ENCODE peak calls at places on chromosomes 3 and 15, in four cellular contexts. B, X, P and W are unnamed samples.

GRCh38 chr15:34584996-34585395 is 1.5 kb upstream of the GOLGA8B start:
- DNase-seq in B (no peak), X (no peak), P (no peak), W (no peak)

GRCh38 chr3:192553707-192554106 is 173.6 kb downstream of the FGF12 start:
- DNase-seq in B (no peak), X (no peak), P (no peak), W (no peak)

GRCh38 chr3:105518806-105519418 is 152.2 kb downstream of the ALCAM start:
- DNase-seq in B (peak), X (no peak), P (no peak), W (peak)

GRCh38 chr3:11734-12133 is 184.8 kb upstream of the CHL1 start:
- DNase-seq in B (no peak), X (no peak), P (no peak), W (no peak)

GRCh38 chr3:172355836-172356235 is 92.4 kb downstream of the GHSR start:
- DNase-seq in B (peak), X (no peak), P (no peak), W (peak)

GRCh38 chr3:169147246-169148008 is 516.1 kb downstream of the MECOM start:
- DNase-seq in B (peak), X (no peak), P (peak), W (peak)

GRCh38 chr15:101646652-101647051 is 5.5 kb downstream of the TM2D3 start:
- DNase-seq in B (no peak), X (no peak), P (no peak), W (no peak)

GRCh38 chr3:24591661-24592555 is 97.3 kb upstream of the THRB start:
- DNase-seq in B (peak), X (no peak), P (no peak), W (peak)

GRCh38 chr15:73839699-73840098 is 33.7 kb upstream of the TBC1D21 start:
- DNase-seq in B (no peak), X (no peak), P (no peak), W (no peak)

GRCh38 chr3:159130108-159130507 is 328.3 kb downstream of the MFSD1 start:
- DNase-seq in B (peak), X (no peak), P (no peak), W (peak)

GRCh38 chr15:63481105-63481810 is 23.1 kb upstream of the USP3 start:
- DNase-seq in B (peak), X (no peak), P (no peak), W (peak)

GRCh38 chr3:141239551-141240281 is 8.1 kb downstream of the PXYLP1 start:
- DNase-seq in B (no peak), X (no peak), P (no peak), W (no peak)

GRCh38 chr15:66876423-66876730 is 174.3 kb downstream of the SMAD6 start:
- DNase-seq in B (no peak), X (no peak), P (no peak), W (no peak)

GRCh38 chr3:83248454-83248853 is 1487.0 kb upstream of the GBE1 start:
- DNase-seq in B (peak), X (no peak), P (no peak), W (peak)

GRCh38 chr3:175020101-175020500 is 161.0 kb downstream of the NAALADL2 start:
- DNase-seq in B (no peak), X (no peak), P (no peak), W (no peak)

GRCh38 chr15:65653341-65653740 is 31.6 kb downstream of the SLC24A1 start:
- DNase-seq in B (no peak), X (no peak), P (no peak), W (peak)

GRCh38 chr15:66927326-66928077 is 137.9 kb upstream of the SMAD3 start:
- DNase-seq in B (peak), X (no peak), P (no peak), W (no peak)

GRCh38 chr3:174769171-174769570 is 90.0 kb upstream of the NAALADL2 start:
- DNase-seq in B (no peak), X (no peak), P (no peak), W (peak)

GRCh38 chr3:150626148-150626930 is 23.2 kb downstream of the SELENOT start:
- DNase-seq in B (no peak), X (no peak), P (no peak), W (no peak)

GRCh38 chr3:46677096-46677702 is 16.3 kb downstream of the ALS2CL start:
- DNase-seq in B (no peak), X (no peak), P (no peak), W (no peak)

GRCh38 chr3:56471771-56472170 is 3.5 kb upstream of the ERC2 start:
- DNase-seq in B (no peak), X (no peak), P (no peak), W (no peak)

GRCh38 chr3:11074007-11074406 is 80.3 kb upstream of the HRH1 start:
- DNase-seq in B (no peak), X (no peak), P (no peak), W (no peak)

GRCh38 chr3:195284842-195285241 is 13.9 kb upstream of the XXYLT1 start:
- DNase-seq in B (no peak), X (no peak), P (no peak), W (no peak)

GRCh38 chr15:99437315-99438221 is 128.2 kb upstream of the MEF2A start:
- DNase-seq in B (no peak), X (no peak), P (peak), W (no peak)

GRCh38 chr3:196216081-196216564 is at the start of gene SLC51A:
- DNase-seq in B (peak), X (no peak), P (no peak), W (peak)

GRCh38 chr3:63932509-63933212 is 20.5 kb upstream of the SCAANT1 start:
- DNase-seq in B (no peak), X (no peak), P (no peak), W (no peak)

GRCh38 chr3:50241163-50241562 is 5.2 kb downstream of the GNAI2 start:
- DNase-seq in B (no peak), X (no peak), P (no peak), W (no peak)

GRCh38 chr3:99683465-99683864 is 45.1 kb downstream of the COL8A1 start:
- DNase-seq in B (no peak), X (no peak), P (no peak), W (no peak)

GRCh38 chr15:28918141-28918983 is 32.6 kb downstream of the APBA2 start:
- DNase-seq in B (no peak), X (no peak), P (peak), W (no peak)

GRCh38 chr3:123678108-123678511 is 93.3 kb upstream of the HACD2 start:
- DNase-seq in B (peak), X (no peak), P (no peak), W (peak)

GRCh38 chr15:80567721-80568157 is 127.4 kb upstream of the ABHD17C start:
- DNase-seq in B (peak), X (no peak), P (peak), W (peak)

GRCh38 chr15:71773206-71773859 is 37.0 kb upstream of the NR2E3 start:
- DNase-seq in B (no peak), X (no peak), P (no peak), W (no peak)

GRCh38 chr3:17747184-17747889 is 4.9 kb upstream of the TBC1D5 start:
- DNase-seq in B (no peak), X (no peak), P (no peak), W (no peak)

GRCh38 chr15:57323806-57324589 is 52.3 kb upstream of the CGNL1 start:
- DNase-seq in B (peak), X (no peak), P (no peak), W (peak)

GRCh38 chr3:178022599-178022998 is 513.6 kb upstream of the KCNMB2 start:
- DNase-seq in B (peak), X (no peak), P (no peak), W (no peak)

GRCh38 chr3:7382293-7383033 is 521.5 kb downstream of the GRM7 start:
- DNase-seq in B (peak), X (no peak), P (no peak), W (no peak)

GRCh38 chr3:129827765-129828164 is 65.7 kb downstream of the TMCC1 start:
- DNase-seq in B (no peak), X (no peak), P (no peak), W (no peak)